ENCODE peak calls at places on chromosomes 3 and 15, in eight cellular contexts. N is stomach, T is transverse colon, Z is suprapubic skin, D is SK-N-SH, O is upper lobe of left lung, R is H1, X is HepG2. S is an unnamed sample.

GRCh38 chr3:103873897-103874545 is 1439.2 kb downstream of the ZPLD1 start:
- DNase-seq in X (no peak), D (no peak), Z (no peak), N (no peak), R (no peak), T (no peak), O (no peak), S (no peak)

GRCh38 chr15:57510647-57511046 is 81.1 kb upstream of the MYZAP start:
- DNase-seq in N (peak), T (no peak), X (no peak), R (no peak), O (no peak), D (no peak), Z (no peak), S (no peak)

GRCh38 chr3:81545572-81545971 is 215.9 kb downstream of the GBE1 start:
- DNase-seq in T (no peak), O (no peak), R (no peak), D (no peak), N (no peak), Z (no peak), X (no peak), S (no peak)

GRCh38 chr3:163952499-163952898 is 1125.8 kb downstream of the SI start:
- DNase-seq in D (no peak), O (no peak), X (no peak), N (no peak), R (no peak), T (no peak), Z (no peak), S (no peak)

GRCh38 chr3:130925628-130926027 is 31.7 kb downstream of the ATP2C1 start:
- DNase-seq in T (no peak), N (no peak), O (no peak), R (no peak), D (no peak), Z (no peak), X (no peak), S (no peak)

GRCh38 chr3:52222319-52223221 is 2.9 kb downstream of the TLR9 start:
- DNase-seq in O (no peak), X (no peak), R (no peak), T (no peak), D (no peak), Z (peak), N (no peak), S (no peak)

GRCh38 chr15:77002436-77002835 is 7.5 kb downstream of the PSTPIP1 start:
- DNase-seq in O (no peak), D (no peak), X (no peak), Z (no peak), T (no peak), N (no peak), R (no peak), S (no peak)

GRCh38 chr3:162332344-162332743 is 835.7 kb downstream of the OTOL1 start:
- DNase-seq in X (no peak), T (no peak), O (no peak), N (no peak), R (no peak), D (no peak), Z (no peak), S (no peak)

GRCh38 chr3:55879901-55880331 is 392.8 kb upstream of the WNT5A start:
- DNase-seq in T (no peak), X (no peak), N (no peak), D (no peak), O (no peak), R (no peak), Z (no peak), S (no peak)

GRCh38 chr15:45023659-45024320 is 795 bp downstream of the SORD start:
- DNase-seq in D (peak), O (no peak), N (no peak), X (no peak), Z (no peak), R (no peak), T (no peak), S (no peak)

GRCh38 chr3:126422571-126423091 is 27.9 kb downstream of the CFAP100 start:
- DNase-seq in N (peak), D (peak), R (no peak), Z (no peak), X (no peak), O (no peak), T (no peak), S (peak)

GRCh38 chr3:62201438-62202035 is 171.8 kb downstream of the FEZF2 start:
- DNase-seq in X (peak), R (no peak), N (no peak), O (no peak), Z (no peak), T (no peak), D (peak), S (no peak)
- TF ChIP-seq EP300 in X (no peak), R (no peak), N (no peak), O (no peak), Z (no peak), T (no peak), D (no peak), S (no peak)

GRCh38 chr3:53748512-53749271 is 97.5 kb downstream of the CHDH start:
- DNase-seq in O (peak), Z (no peak), T (no peak), R (peak), N (no peak), D (no peak), X (no peak), S (peak)
- H3K27ac ChIP-seq in O (peak), Z (no peak), T (no peak), R (no peak), N (no peak), D (no peak), X (no peak), S (no peak)

GRCh38 chr3:195907730-195908438 is 467 bp downstream of the TNK2 start:
- DNase-seq in R (no peak), O (peak), D (peak), X (no peak), T (peak), N (peak), Z (peak), S (peak)

GRCh38 chr3:195909645-195910498 is 1.5 kb upstream of the TNK2 start:
- DNase-seq in D (peak), R (no peak), Z (peak), N (peak), X (peak), O (peak), T (peak), S (peak)

GRCh38 chr3:195906865-195907729 is 1.3 kb downstream of the TNK2 start:
- DNase-seq in X (no peak), T (peak), O (peak), R (no peak), Z (peak), D (no peak), N (peak), S (peak)

GRCh38 chr3:195909294-195909644 is 918 bp upstream of the TNK2 start:
- DNase-seq in T (peak), Z (peak), N (no peak), X (no peak), R (no peak), D (no peak), O (peak), S (no peak)

DNA sequence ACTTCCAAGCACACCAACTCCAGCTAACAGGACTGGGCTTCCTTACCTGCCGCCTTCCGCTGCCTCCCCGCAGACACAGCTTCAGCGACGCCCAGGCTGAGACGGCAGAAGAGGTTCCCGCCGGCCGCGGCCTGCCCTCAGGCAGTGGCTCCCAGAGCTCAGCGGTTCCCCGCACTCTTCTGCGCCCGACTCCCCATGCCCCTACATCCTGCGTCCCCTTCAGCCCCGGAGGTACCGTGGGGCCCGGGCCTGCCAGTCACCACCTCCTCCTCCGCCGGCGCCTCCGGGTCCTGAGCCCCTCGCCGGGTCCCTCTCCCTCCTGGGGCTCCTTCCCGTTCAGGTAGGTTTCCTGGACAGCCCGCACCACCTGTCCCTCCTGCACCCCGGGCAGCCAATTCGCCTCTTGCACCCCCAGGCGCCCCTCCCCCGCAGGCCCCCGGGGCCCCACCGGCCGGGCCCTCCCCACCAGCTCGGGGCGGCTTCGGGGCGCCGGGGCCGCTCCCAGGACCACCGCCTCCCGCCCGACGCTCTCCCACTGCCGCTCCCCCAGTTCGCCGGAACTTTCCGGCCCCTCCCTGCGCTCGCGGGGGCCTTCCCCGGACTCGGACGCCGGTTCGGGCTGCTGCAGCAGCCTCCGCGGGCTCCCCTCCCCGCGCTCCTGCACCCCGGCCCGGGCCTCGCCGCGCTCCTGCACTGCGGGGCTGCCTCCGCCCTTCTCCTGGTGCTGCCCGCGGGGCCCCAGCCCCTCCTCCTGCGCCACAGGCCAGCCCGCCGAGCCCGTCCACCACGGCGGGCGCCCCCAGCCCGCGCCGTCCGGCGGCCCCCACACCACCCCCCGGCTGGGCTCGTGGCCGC is at the start of gene TNK2:
- DNase-seq in D (peak), X (no peak), R (no peak), T (peak), N (peak), Z (peak), O (peak), S (peak)
- TF ChIP-seq POLR2AphosphoS5 in D (no peak), X (no peak), R (no peak), T (no peak), N (no peak), Z (no peak), O (no peak), S (no peak)

DNA sequence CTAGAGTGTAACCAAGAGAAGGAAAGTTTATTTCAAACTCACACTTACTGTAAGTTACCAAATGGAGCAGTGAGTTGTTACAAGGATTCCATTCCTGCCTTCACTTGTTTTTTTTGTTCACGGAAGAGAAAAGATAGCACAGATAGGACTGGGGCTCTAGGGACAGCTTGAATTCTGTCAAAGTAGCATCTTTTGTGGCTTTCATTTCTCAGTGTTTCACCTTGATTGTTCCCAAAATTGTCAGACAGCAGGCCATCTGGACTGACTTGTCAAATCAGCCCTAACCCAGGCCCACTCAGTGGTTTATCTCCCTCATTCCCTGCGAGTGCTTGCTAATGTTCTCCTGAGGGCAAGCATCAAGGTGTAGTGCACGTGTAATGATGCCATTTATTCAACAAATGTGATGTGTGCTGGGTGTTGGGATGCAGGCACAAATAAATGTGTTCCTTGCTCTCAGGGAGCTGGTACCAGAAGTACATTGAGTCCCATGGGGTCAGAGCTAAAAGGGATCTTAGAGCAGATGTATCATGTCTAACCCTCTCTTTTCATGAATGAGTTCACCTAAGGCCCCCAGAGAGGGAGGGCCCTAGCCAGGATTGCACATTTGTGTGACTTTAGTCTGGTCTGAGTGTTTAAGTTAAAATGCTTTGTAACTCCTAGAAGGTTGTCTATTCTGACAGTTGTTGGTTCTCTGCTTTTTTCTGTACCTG is 49.1 kb downstream of the PDHB start:
- DNase-seq in Z (no peak), N (no peak), T (no peak), O (no peak), D (peak), X (no peak), R (no peak), S (no peak)
- TF ChIP-seq EP300 in Z (no peak), N (no peak), T (no peak), O (no peak), D (no peak), X (no peak), R (no peak), S (no peak)

GRCh38 chr15:41780266-41780665 is 6.0 kb downstream of the MAPKBP1 start:
- DNase-seq in D (no peak), T (no peak), X (peak), N (no peak), O (no peak), R (no peak), Z (no peak), S (no peak)
- H3K27ac ChIP-seq in D (no peak), T (peak), X (peak), N (peak), O (no peak), R (no peak), Z (no peak), S (no peak)

GRCh38 chr15:101004500-101004899 is 85.3 kb downstream of the LRRK1 start:
- DNase-seq in T (peak), N (no peak), Z (no peak), R (no peak), X (no peak), D (no peak), O (no peak), S (peak)

GRCh38 chr15:101004986-101005747 is 86.0 kb downstream of the LRRK1 start:
- DNase-seq in D (no peak), X (no peak), R (no peak), N (no peak), T (peak), Z (peak), O (no peak), S (peak)

GRCh38 chr15:101008158-101009139 is 89.3 kb downstream of the LRRK1 start:
- DNase-seq in X (peak), Z (peak), N (peak), O (peak), R (peak), T (peak), D (peak), S (peak)

GRCh38 chr15:101009176-101009575 is 90.0 kb downstream of the LRRK1 start:
- DNase-seq in O (no peak), R (no peak), N (no peak), X (no peak), D (no peak), T (peak), Z (peak), S (peak)

GRCh38 chr15:101006931-101007687 is 88.0 kb downstream of the LRRK1 start:
- DNase-seq in R (peak), X (peak), D (peak), N (peak), Z (peak), T (peak), O (no peak), S (peak)
- TF ChIP-seq POLR2AphosphoS5 in R (no peak), X (no peak), D (no peak), N (no peak), Z (peak), T (peak), O (no peak), S (no peak)

GRCh38 chr3:117688583-117688982 is 979.0 kb downstream of the TUSC7 start:
- DNase-seq in D (no peak), Z (no peak), R (no peak), X (no peak), O (no peak), N (peak), T (no peak), S (no peak)
- TF ChIP-seq EP300 in D (no peak), Z (no peak), R (no peak), X (no peak), O (no peak), N (no peak), T (no peak), S (no peak)

DNA sequence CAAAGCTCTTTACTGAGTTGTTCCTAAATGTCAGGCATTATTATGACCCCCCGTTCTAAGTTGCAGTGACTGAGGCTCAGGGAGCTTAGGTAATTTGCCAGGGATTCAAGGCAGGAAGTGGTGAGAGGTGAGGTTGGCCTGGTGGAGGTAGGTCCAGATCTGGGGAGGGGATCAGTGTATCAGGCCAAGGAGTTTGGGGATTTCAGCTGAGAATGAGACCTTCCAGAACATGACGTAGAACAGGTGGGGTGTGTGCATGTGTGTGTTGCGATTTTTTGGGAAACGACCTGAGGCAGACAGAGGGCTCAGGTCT is 41.1 kb upstream of the MRPS22 start:
- DNase-seq in R (no peak), N (no peak), Z (no peak), O (no peak), X (no peak), T (no peak), D (no peak), S (no peak)
- H3K27ac ChIP-seq in R (no peak), N (no peak), Z (peak), O (no peak), X (no peak), T (no peak), D (peak), S (no peak)

GRCh38 chr15:69468241-69469121 is 15.9 kb downstream of the RPLP1 start:
- DNase-seq in R (no peak), X (no peak), D (peak), T (peak), O (no peak), N (peak), Z (peak), S (no peak)
- TF ChIP-seq POLR2AphosphoS5 in R (no peak), X (no peak), D (no peak), T (no peak), O (no peak), N (no peak), Z (no peak), S (no peak)

GRCh38 chr15:60325905-60326304 is 71.9 kb downstream of the ANXA2 start:
- DNase-seq in O (no peak), X (no peak), N (no peak), R (no peak), D (no peak), Z (no peak), T (no peak), S (no peak)

GRCh38 chr15:60324706-60325438 is 72.9 kb downstream of the ANXA2 start:
- DNase-seq in R (no peak), X (no peak), O (no peak), T (no peak), N (no peak), D (no peak), Z (no peak), S (no peak)

GRCh38 chr15:60328852-60329443 is 68.8 kb downstream of the ANXA2 start:
- DNase-seq in D (peak), X (no peak), R (no peak), N (no peak), Z (no peak), O (no peak), T (no peak), S (no peak)

GRCh38 chr15:60326824-60327654 is 70.7 kb downstream of the ANXA2 start:
- DNase-seq in D (peak), O (no peak), Z (no peak), X (peak), R (no peak), T (no peak), N (no peak), S (no peak)

GRCh38 chr15:60326343-60326742 is 71.4 kb downstream of the ANXA2 start:
- DNase-seq in D (no peak), Z (no peak), T (no peak), N (no peak), X (no peak), O (no peak), R (no peak), S (no peak)
- TF ChIP-seq EP300 in D (no peak), Z (no peak), T (no peak), N (no peak), X (no peak), O (no peak), R (no peak), S (no peak)